ENCODE peak calls at places on chromosome 19, in four cellular contexts. One of them, this sample, is unnamed. For H3K9me3, the result is how much of the 10 kb centered on the place peaks cover.

GRCh38 chr19:13195678-13196077 is 45.5 kb downstream of the IER2 start:
- DNase-seq in H1: peak
- DNase-seq in HepG2: peak
- DNase-seq in GM12878: no peak
- DNase-seq in this sample: peak

GRCh38 chr19:48715681-48716171 is 3.8 kb downstream of the MAMSTR start:
- DNase-seq in HepG2: no peak
- DNase-seq in H1: no peak
- DNase-seq in GM12878: no peak
- DNase-seq in this sample: no peak

GRCh38 chr19:10270180-10270615 is 722 bp upstream of the ICAM1 start:
- DNase-seq in GM12878: no peak
- DNase-seq in HepG2: no peak
- DNase-seq in H1: peak
- DNase-seq in this sample: no peak

GRCh38 chr19:41456342-41456918 is 13.5 kb downstream of the ERICH4 start:
- DNase-seq in GM12878: no peak
- DNase-seq in H1: no peak
- DNase-seq in HepG2: no peak
- DNase-seq in this sample: no peak

GRCh38 chr19:34481861-34482379 is 362 bp downstream of the WTIP start:
- DNase-seq in GM12878: no peak
- DNase-seq in H1: peak
- DNase-seq in HepG2: no peak
- DNase-seq in this sample: no peak

GRCh38 chr19:41175825-41176734 is 16.9 kb upstream of the CYP2S1 start:
- DNase-seq in GM12878: no peak
- DNase-seq in H1: peak
- DNase-seq in HepG2: peak
- DNase-seq in this sample: peak

GRCh38 chr19:34273121-34273845 is 18.9 kb downstream of the GARRE1 start:
- DNase-seq in HepG2: no peak
- DNase-seq in H1: no peak
- DNase-seq in GM12878: no peak
- DNase-seq in this sample: no peak

GRCh38 chr19:48812094-48812929 is 1.5 kb upstream of the BCAT2 start:
- DNase-seq in GM12878: no peak
- DNase-seq in HepG2: peak
- DNase-seq in H1: peak
- DNase-seq in this sample: no peak

DNA sequence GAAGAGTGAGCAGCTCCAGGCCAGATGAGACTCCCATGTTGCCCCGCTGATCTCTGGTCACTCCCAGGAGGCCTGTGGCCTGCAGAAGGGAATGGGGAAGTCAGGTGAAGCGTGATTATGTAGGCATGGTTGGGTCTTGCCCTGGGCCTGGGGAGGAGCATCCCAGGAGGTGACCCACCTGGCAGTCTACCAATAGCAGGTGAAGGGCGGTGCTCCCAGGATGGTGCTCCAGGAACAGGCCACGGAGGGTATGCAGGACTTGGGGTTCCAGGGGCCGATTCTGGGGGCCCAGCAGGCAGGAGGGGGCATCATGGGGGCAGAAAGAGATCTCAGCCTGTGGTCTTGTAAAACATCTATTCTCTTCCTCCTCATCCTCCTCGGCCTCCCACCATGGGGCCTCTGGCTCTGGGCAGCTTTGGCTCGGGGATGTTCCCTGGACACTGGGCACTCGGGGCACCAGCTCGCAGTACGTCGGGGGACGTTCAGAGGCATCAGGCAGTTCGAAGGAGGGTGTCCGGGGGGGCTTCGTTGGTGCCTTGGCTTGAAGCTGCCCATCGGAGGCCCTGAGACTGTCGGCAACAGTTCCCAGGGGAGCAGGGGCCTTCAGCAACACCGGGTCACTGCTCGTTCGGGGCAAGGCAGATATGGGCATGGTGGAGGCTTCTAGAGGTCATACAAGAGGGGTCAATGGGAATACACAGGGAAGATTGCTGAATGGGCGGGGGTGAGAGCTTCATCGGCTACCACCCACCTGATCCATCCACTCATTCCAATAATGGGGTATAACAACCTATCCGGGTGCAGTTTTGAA is 12.4 kb downstream of the SH2D3A start:
- DNase-seq in H1: no peak
- DNase-seq in GM12878: no peak
- DNase-seq in HepG2: no peak
- DNase-seq in this sample: no peak
- H3K9ac ChIP-seq in H1: no peak
- H3K9ac ChIP-seq in GM12878: no peak
- H3K9ac ChIP-seq in HepG2: no peak
- H3K9ac ChIP-seq in this sample: peak

GRCh38 chr19:43957891-43958290 is 6.9 kb downstream of the ZNF221 start:
- DNase-seq in H1: no peak
- DNase-seq in HepG2: peak
- DNase-seq in GM12878: no peak
- DNase-seq in this sample: no peak

GRCh38 chr19:43966079-43966694 is 15.2 kb downstream of the ZNF221 start:
- DNase-seq in H1: no peak
- DNase-seq in HepG2: no peak
- DNase-seq in GM12878: no peak
- DNase-seq in this sample: no peak

GRCh38 chr19:43956827-43957226 is 5.8 kb downstream of the ZNF221 start:
- DNase-seq in GM12878: no peak
- DNase-seq in H1: no peak
- DNase-seq in HepG2: no peak
- DNase-seq in this sample: no peak

DNA sequence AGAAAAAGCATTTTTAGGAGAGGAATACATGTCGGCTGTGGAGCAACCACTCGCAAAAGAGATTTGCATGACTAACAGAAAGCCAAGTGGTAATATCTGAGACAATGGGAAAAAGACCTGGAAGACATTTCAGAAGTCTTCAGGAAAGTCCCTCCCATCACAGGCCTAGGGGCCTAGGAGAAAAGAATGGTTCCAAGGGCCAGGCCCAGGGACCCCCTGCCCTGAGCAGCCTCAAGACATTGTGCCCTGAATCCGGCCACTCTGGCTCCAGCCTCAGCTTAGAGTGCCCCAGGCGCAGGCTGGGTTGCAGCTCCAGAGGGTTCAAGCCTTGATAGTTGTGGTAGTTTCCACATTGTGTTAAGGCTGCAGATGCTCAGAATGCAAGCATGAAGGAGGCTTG is 9.4 kb downstream of the ZNF221 start:
- DNase-seq in HepG2: no peak
- DNase-seq in H1: no peak
- DNase-seq in GM12878: no peak
- DNase-seq in this sample: no peak
- H3K9me3 ChIP-seq in HepG2: half or more
- H3K9me3 ChIP-seq in H1: half or more
- H3K9me3 ChIP-seq in GM12878: under half
- H3K9me3 ChIP-seq in this sample: half or more

GRCh38 chr19:885536-886224 is 7.3 kb downstream of the MED16 start:
- DNase-seq in GM12878: no peak
- DNase-seq in HepG2: no peak
- DNase-seq in H1: no peak
- DNase-seq in this sample: no peak

GRCh38 chr19:887599-887998 is 5.4 kb downstream of the MED16 start:
- DNase-seq in H1: no peak
- DNase-seq in HepG2: no peak
- DNase-seq in GM12878: no peak
- DNase-seq in this sample: no peak

GRCh38 chr19:888615-889385 is 4.2 kb downstream of the MED16 start:
- DNase-seq in HepG2: no peak
- DNase-seq in GM12878: no peak
- DNase-seq in H1: no peak
- DNase-seq in this sample: no peak

GRCh38 chr19:884420-885211 is 8.4 kb downstream of the MED16 start:
- DNase-seq in HepG2: no peak
- DNase-seq in H1: no peak
- DNase-seq in GM12878: no peak
- DNase-seq in this sample: no peak

GRCh38 chr19:887072-887471 is 5.9 kb downstream of the MED16 start:
- DNase-seq in H1: no peak
- DNase-seq in GM12878: no peak
- DNase-seq in HepG2: peak
- DNase-seq in this sample: no peak
- TF ChIP-seq YY1 in H1: no peak
- TF ChIP-seq YY1 in GM12878: no peak
- TF ChIP-seq YY1 in HepG2: no peak
- TF ChIP-seq YY1 in this sample: no peak

DNA sequence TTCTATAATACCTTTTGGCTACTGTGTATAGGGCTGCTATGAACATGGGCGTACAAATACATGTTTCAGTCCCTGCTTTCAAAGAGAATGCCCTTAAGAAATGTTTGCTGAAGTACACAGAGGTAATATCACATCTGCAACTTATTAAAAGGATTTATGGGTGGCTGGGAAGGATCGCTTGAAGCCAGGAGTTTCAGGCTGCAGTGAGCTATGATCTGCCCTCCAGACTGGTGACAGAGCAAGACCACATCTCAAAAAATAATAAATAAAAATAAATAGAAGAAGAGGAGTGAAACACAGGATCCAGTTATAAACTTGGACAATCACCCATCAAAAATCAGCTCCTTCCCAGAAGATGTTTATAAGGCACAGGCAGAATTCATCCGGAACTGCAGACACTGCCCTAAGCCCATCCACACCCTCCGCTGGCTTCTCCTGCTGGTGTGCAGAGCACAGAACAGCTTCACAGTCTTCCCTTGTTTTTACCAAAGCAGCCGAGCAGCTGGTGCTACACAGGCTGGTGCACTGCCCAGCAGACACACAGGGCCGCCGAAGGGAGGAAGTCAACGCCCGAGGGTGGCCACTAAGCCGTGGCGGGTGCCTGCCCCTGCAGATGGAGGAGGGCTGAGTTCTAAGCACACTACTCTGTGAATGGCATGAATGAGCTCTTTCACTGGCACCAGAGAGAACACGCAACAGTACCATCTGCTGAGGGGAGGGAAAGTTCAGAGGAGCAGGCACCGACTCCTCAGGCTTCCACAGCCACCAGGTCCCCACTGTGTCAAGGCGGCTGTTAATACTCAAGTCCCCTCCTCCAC is 44.0 kb downstream of the BRD4 start:
- DNase-seq in H1: no peak
- DNase-seq in GM12878: no peak
- DNase-seq in HepG2: no peak
- DNase-seq in this sample: no peak
- H3K9ac ChIP-seq in H1: no peak
- H3K9ac ChIP-seq in GM12878: peak
- H3K9ac ChIP-seq in HepG2: peak
- H3K9ac ChIP-seq in this sample: peak

GRCh38 chr19:6890938-6891337 is 3.6 kb downstream of the ADGRE1 start:
- DNase-seq in HepG2: no peak
- DNase-seq in GM12878: no peak
- DNase-seq in H1: no peak
- DNase-seq in this sample: no peak
- H3K9me3 ChIP-seq in HepG2: under half
- H3K9me3 ChIP-seq in GM12878: under half
- H3K9me3 ChIP-seq in H1: half or more
- H3K9me3 ChIP-seq in this sample: under half

DNA sequence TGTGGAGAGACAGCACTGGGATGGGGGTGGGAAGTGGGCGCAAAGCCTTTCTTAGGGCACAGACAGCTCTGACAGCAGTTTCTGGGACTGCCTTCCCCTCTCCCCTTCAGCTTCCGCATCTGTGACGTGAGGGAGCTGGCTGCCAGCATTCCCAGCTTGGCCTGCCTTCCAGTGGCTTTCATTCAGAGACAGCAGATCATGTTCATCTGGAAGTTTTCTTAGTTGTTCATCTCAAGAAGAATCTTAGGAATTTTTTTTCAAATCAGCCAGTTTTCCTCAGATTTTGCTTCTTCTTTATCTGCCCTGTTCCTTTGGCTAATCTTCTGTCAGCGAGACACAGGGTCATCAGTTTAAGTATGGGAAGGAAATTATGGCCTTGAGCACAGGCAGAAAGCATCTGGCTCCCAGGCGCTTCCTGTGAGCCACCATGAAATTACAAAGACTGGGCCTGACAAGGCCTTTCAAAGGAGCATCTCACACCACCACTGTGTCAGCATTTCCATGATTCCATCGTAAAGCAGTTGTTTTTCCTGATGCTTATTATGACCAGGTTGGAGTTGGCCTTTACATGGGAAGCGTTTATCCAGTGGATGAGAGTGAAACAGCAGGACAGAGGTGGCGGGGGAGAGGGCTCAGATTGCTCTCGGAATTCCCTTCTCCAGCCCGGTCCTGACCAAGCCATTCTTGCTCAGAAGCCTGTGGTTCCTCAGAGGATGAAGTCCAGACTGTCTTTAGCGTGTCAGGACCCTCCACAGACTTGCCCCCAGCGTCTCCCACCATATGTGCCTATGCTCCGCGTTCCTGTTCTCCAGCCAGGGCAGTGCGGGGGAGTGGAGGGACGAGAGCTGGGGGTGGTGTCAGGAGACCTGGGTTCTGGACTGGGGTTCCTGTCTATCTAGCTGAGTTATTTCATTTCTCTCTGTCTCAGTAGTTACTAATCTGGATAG is 43.6 kb downstream of the ARHGAP35 start:
- DNase-seq in HepG2: no peak
- DNase-seq in GM12878: no peak
- DNase-seq in H1: no peak
- DNase-seq in this sample: no peak
- TF ChIP-seq YY1 in HepG2: no peak
- TF ChIP-seq YY1 in GM12878: no peak
- TF ChIP-seq YY1 in H1: no peak
- TF ChIP-seq YY1 in this sample: no peak